ENCODE peak calls at places on chromosomes 5 and 9, in six cellular contexts. B is tibial artery; Z is CD4-positive, alpha-beta memory T cell; X is IMR-90; F is CD8-positive, alpha-beta memory T cell; O is astrocyte. L is an unnamed sample. For H3K36me3 and H3K4me1, the result is how much of the 10 kb centered on the place peaks cover.

GRCh38 chr5:169970911-169971436 is 9.3 kb downstream of the INSYN2B start:
- DNase-seq in F (no peak), B (no peak), O (peak), X (peak), Z (no peak), L (no peak)

GRCh38 chr5:13660072-13660471 is 284.4 kb downstream of the DNAH5 start:
- DNase-seq in B (no peak), O (peak), Z (no peak), X (peak), F (no peak), L (no peak)

GRCh38 chr9:22379272-22379671 is 67.4 kb upstream of the DMRTA1 start:
- DNase-seq in F (no peak), X (no peak), B (no peak), O (no peak), Z (no peak), L (no peak)

GRCh38 chr9:96478829-96479371 is 28.9 kb downstream of the HABP4 start:
- DNase-seq in Z (no peak), F (no peak), O (peak), B (no peak), X (peak), L (no peak)

GRCh38 chr9:93207326-93207814 is 23.4 kb downstream of the WNK2 start:
- DNase-seq in Z (no peak), X (peak), B (peak), O (peak), F (no peak), L (no peak)

GRCh38 chr5:31581498-31582099 is 49.5 kb downstream of the C5orf22 start:
- DNase-seq in O (peak), F (no peak), X (peak), B (no peak), Z (no peak), L (no peak)

GRCh38 chr9:109117856-109118801 is 1.6 kb downstream of the TMEM245 start:
- DNase-seq in Z (peak), O (peak), B (no peak), X (peak), F (peak), L (peak)

GRCh38 chr9:92500725-92501124 is 18.4 kb upstream of the ASPN start:
- DNase-seq in F (no peak), B (no peak), X (no peak), O (no peak), Z (no peak), L (no peak)

GRCh38 chr5:135079282-135079681 is 45.3 kb upstream of the PITX1 start:
- DNase-seq in O (no peak), Z (no peak), F (no peak), X (no peak), B (peak), L (no peak)

GRCh38 chr5:60841361-60841760 is 2.7 kb downstream of the ELOVL7 start:
- DNase-seq in B (no peak), Z (no peak), O (no peak), X (no peak), F (no peak), L (no peak)

GRCh38 chr5:176906796-176907195 is 7.7 kb upstream of the HK3 start:
- DNase-seq in X (no peak), O (no peak), Z (no peak), F (no peak), B (no peak), L (no peak)
- H3K36me3 ChIP-seq in X (under half), O (half or more), Z (half or more), F (under half), B (half or more), L (half or more)

DNA sequence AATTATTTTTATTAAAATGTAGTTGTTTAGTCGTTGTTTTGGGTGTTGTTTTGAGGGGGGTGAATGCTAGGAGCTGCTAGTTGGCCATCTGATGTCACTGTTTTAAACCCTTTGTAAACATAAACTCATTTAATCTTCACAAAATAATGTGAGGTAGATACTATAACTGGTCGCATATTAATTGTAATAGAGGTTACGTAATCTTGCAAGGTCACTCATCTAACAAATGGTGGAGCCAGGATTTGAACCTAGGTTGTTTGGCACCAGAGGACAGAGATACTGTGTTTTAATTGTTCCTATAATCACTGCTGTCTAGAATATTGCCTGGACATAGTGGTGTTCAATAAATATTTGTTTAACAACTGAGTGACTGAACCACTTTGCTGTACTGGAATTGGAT is 54.4 kb downstream of the LRRTM2 start:
- DNase-seq in Z (no peak), X (no peak), F (no peak), O (no peak), B (no peak), L (no peak)
- H3K4me1 ChIP-seq in Z (under half), X (under half), F (under half), O (under half), B (under half), L (under half)

DNA sequence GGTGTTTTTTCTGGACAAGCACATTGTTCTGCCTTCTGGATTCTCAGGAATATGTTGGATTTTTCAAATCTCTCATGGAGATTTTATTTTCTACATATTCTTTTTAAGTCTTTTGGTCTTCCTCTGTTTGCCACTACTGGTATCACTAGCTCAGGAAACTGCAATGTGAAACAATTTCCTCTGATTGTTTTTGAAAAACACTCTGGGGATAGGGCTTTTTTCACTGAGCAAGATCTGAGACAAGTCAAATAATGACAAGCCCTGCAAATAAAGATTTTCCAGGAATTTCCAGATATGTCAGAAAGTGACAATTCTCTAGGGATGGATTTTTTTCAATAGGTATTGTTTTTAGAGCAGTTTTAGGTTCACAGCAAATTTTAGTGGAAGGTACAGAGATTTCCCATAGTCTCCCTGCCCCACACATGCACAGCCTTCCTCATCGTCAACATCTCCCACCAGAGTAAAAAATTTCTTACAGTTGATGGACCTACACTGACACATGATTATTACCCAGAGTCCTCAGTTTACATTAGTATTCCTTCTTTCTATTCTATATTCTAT is 86.9 kb upstream of the TMEM161B start:
- DNase-seq in B (no peak), Z (no peak), X (no peak), F (no peak), O (no peak), L (no peak)
- H3K36me3 ChIP-seq in B (under half), Z (under half), X (under half), F (under half), O (under half), L (under half)

GRCh38 chr9:73166453-73166852 is 14.8 kb downstream of the ANXA1 start:
- DNase-seq in F (no peak), O (no peak), B (no peak), X (no peak), Z (no peak), L (no peak)

GRCh38 chr9:73167614-73168013 is 15.9 kb downstream of the ANXA1 start:
- DNase-seq in F (no peak), X (no peak), B (no peak), O (no peak), Z (no peak), L (no peak)

GRCh38 chr9:73165911-73166310 is 14.2 kb downstream of the ANXA1 start:
- DNase-seq in F (no peak), X (no peak), O (no peak), B (no peak), Z (no peak), L (no peak)

GRCh38 chr9:73158723-73159122 is 7.1 kb downstream of the ANXA1 start:
- DNase-seq in X (no peak), Z (no peak), B (no peak), F (no peak), O (no peak), L (no peak)

DNA sequence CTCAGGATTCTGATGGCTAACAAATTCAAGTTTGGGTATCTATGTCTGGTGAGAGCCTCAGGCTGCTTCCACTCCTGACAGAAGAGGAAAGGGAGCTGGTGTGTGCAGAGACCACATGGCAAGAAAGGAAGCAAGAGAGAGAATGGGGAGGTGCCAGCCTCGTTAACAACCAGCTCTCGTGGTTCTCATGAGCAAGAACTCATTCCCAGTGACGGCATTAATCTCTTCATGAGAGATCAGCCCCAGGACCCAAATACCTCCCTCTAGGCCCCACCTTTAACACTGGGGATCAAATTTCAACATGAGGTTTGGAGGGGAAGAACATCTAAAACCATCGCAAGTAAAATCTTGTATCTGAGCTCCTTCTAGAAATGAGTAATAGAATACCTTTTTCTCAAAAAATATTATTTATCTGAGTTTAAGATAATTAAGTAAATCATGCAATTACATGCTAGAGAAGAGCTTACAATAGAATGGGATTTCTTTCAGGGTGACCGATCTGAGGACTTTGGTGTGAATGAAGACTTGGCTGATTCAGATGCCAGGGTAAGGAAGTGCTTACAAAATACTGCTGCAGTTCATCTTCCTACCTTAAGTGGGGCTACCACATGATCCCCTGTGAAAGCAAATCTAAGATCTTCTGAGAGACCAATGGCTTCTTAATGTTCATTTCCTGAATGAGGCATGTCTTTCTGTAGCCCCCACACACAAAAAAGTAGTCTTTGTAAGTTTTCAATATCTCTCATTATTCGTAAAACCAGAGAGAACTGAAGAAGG is 11.5 kb downstream of the ANXA1 start:
- DNase-seq in Z (no peak), B (no peak), X (no peak), O (no peak), F (no peak), L (no peak)
- H3K4me1 ChIP-seq in Z (half or more), B (under half), X (under half), O (under half), F (under half), L (under half)

GRCh38 chr9:127822108-127822507 is 19.4 kb downstream of the FPGS start:
- DNase-seq in Z (no peak), X (no peak), O (no peak), F (no peak), B (no peak), L (no peak)
- H3K36me3 ChIP-seq in Z (under half), X (half or more), O (under half), F (under half), B (half or more), L (under half)

GRCh38 chr5:2157372-2157771 is 274.6 kb upstream of the IRX4 start:
- DNase-seq in F (no peak), Z (no peak), X (no peak), O (no peak), B (no peak), L (no peak)

GRCh38 chr5:2156358-2157059 is 273.8 kb upstream of the IRX4 start:
- DNase-seq in Z (no peak), F (no peak), B (no peak), O (no peak), X (no peak), L (no peak)

GRCh38 chr5:2158109-2158508 is 275.4 kb upstream of the IRX4 start:
- DNase-seq in O (no peak), B (no peak), Z (no peak), F (no peak), X (no peak), L (no peak)

GRCh38 chr5:2160811-2161210 is 278.1 kb upstream of the IRX4 start:
- DNase-seq in B (no peak), O (no peak), F (no peak), X (no peak), Z (no peak), L (no peak)

GRCh38 chr5:2158767-2159166 is 276.0 kb upstream of the IRX4 start:
- DNase-seq in X (no peak), B (no peak), O (no peak), Z (no peak), F (no peak), L (no peak)
- H3K4me1 ChIP-seq in X (under half), B (under half), O (under half), Z (under half), F (under half), L (under half)

GRCh38 chr5:132388244-132389050 is 18.9 kb downstream of the SLC22A5 start:
- DNase-seq in F (no peak), O (peak), Z (no peak), B (no peak), X (peak), L (no peak)

GRCh38 chr5:132386644-132387286 is 17.3 kb downstream of the SLC22A5 start:
- DNase-seq in F (peak), Z (peak), X (peak), B (peak), O (peak), L (peak)

GRCh38 chr5:132389453-132390286 is 20.2 kb downstream of the SLC22A5 start:
- DNase-seq in F (no peak), X (peak), O (peak), Z (no peak), B (peak), L (no peak)

GRCh38 chr5:132389051-132389331 is 19.5 kb downstream of the SLC22A5 start:
- DNase-seq in X (no peak), O (no peak), B (no peak), Z (no peak), F (no peak), L (no peak)

GRCh38 chr5:132387649-132388117 is 18.2 kb downstream of the SLC22A5 start:
- DNase-seq in F (no peak), B (peak), X (peak), O (peak), Z (no peak), L (no peak)
- H3K36me3 ChIP-seq in F (under half), B (under half), X (under half), O (under half), Z (under half), L (under half)